ENCODE peak calls at places on chromosomes 3 and 15, in five cellular contexts. K is choroid plexus epithelial cell; N is stimulated activated CD8-positive, alpha-beta memory T cell treated with anti-CD3 and anti-CD28 coated beads, Interleukin-7, amount 100 ng/mL, for 1 hour; J is H4; A is kidney epithelial cell. Q is an unnamed sample.

GRCh38 chr3:188336178-188336577 is 182.2 kb downstream of the LPP start:
- DNase-seq in A (no peak), K (no peak), N (no peak), J (no peak), Q (no peak)

GRCh38 chr3:149554826-149555225 is 80.3 kb downstream of the TM4SF4 start:
- DNase-seq in J (peak; percentile 88), N (no peak), K (peak; percentile 75), A (no peak), Q (no peak)

GRCh38 chr3:115246621-115247020 is 99.5 kb upstream of the ZBTB20 start:
- DNase-seq in J (no peak), K (no peak), N (no peak), A (no peak), Q (no peak)

GRCh38 chr3:33717616-33717865 is 513 bp downstream of the CLASP2 start:
- DNase-seq in K (no peak), A (no peak), N (peak; percentile 18), J (no peak), Q (no peak)

GRCh38 chr3:9583792-9584191 is 30.2 kb upstream of the LHFPL4 start:
- DNase-seq in N (no peak), J (no peak), A (no peak), K (no peak), Q (no peak)

GRCh38 chr3:172939651-172940293 is 189.2 kb downstream of the ECT2 start:
- DNase-seq in K (peak; percentile 13), J (no peak), A (no peak), N (no peak), Q (no peak)

GRCh38 chr3:58117561-58118305 is 93.0 kb downstream of the DNASE1L3 start:
- DNase-seq in N (no peak), K (peak; percentile 90), A (no peak), J (no peak), Q (no peak)

GRCh38 chr3:76570436-76571057 is 469.4 kb upstream of the ROBO2 start:
- DNase-seq in K (peak; percentile 66), N (no peak), J (no peak), A (no peak), Q (no peak)

GRCh38 chr15:92683511-92683834 is 27.9 kb upstream of the FAM174B start:
- DNase-seq in J (no peak), A (no peak), N (no peak), K (peak; percentile 53), Q (no peak)

GRCh38 chr3:64426551-64426950 is 201.3 kb upstream of the PRICKLE2 start:
- DNase-seq in J (no peak), K (no peak), N (no peak), A (no peak), Q (no peak)

Q was measured in cortex of kidney.